ENCODE peak calls at places on chromosomes 3 and 15, in eight cellular contexts. N is sigmoid colon, J is body of pancreas, G is breast epithelium, B is thyroid gland, X is right lobe of liver, K is heart left ventricle, W is HCT116. Q is an unnamed sample.

GRCh38 chr3:73144276-73144675 is 82.8 kb downstream of the EBLN2 start:
- DNase-seq in N (no peak), K (no peak), G (no peak), J (no peak), B (no peak), X (no peak), W (no peak), Q (peak; percentile 62)

GRCh38 chr15:61155741-61156700 is 73.1 kb downstream of the RORA start:
- DNase-seq in N (peak; percentile 86), K (no peak), B (peak; percentile 6), W (no peak), X (no peak), J (peak; percentile 15), G (no peak), Q (peak; percentile 63)

GRCh38 chr3:72591522-72592421 is 256.5 kb downstream of the SHQ1 start:
- DNase-seq in W (no peak), K (no peak), G (peak; percentile 81), X (no peak), N (peak; percentile 73), J (no peak), B (peak; percentile 14), Q (no peak)

GRCh38 chr3:79618883-79619282 is 148.9 kb downstream of the ROBO1 start:
- DNase-seq in G (no peak), N (no peak), B (no peak), W (no peak), K (no peak), X (no peak), J (no peak), Q (no peak)

GRCh38 chr3:136955813-136956212 is 2.0 kb upstream of the IL20RB start:
- DNase-seq in J (peak; percentile 21), W (peak; percentile 77), G (no peak), K (no peak), B (no peak), X (no peak), N (no peak), Q (no peak)

GRCh38 chr15:69479971-69480370 is 27.4 kb downstream of the RPLP1 start:
- DNase-seq in B (no peak), X (peak; percentile 3), N (no peak), W (no peak), J (no peak), G (no peak), K (no peak), Q (no peak)

GRCh38 chr3:191972714-191973398 is 511.9 kb downstream of the PYDC2 start:
- DNase-seq in K (no peak), J (no peak), N (no peak), B (no peak), G (no peak), W (no peak), X (no peak), Q (no peak)

GRCh38 chr3:78659386-78659987 is 1108.3 kb downstream of the ROBO1 start:
- DNase-seq in X (no peak), K (no peak), G (no peak), J (peak; percentile 48), W (peak; percentile 2), N (no peak), B (peak; percentile 12), Q (no peak)

GRCh38 chr3:14322667-14323295 is 79.6 kb upstream of the SLC6A6 start:
- DNase-seq in W (no peak), N (no peak), B (no peak), J (no peak), G (no peak), K (no peak), X (no peak), Q (peak; percentile 54)

GRCh38 chr15:63463793-63464192 is 40.6 kb upstream of the USP3 start:
- DNase-seq in W (no peak), G (no peak), J (peak; percentile 48), B (no peak), N (no peak), K (no peak), X (no peak), Q (no peak)

GRCh38 chr3:50876947-50877346 is 202.2 kb downstream of the DOCK3 start:
- DNase-seq in N (no peak), W (no peak), J (no peak), B (no peak), K (no peak), G (no peak), X (no peak), Q (no peak)

GRCh38 chr15:78264304-78265136 is at the start of gene DNAJA4:
- DNase-seq in W (no peak), B (peak; percentile 71), N (peak; percentile 83), X (peak; percentile 55), J (peak; percentile 67), K (peak; percentile 82), G (peak; percentile 64), Q (peak; percentile 72)

GRCh38 chr3:117706037-117706436 is 996.5 kb downstream of the TUSC7 start:
- DNase-seq in N (no peak), X (no peak), W (no peak), K (no peak), B (no peak), J (no peak), G (no peak), Q (no peak)

GRCh38 chr3:111763101-111763500 is 96.0 kb upstream of the PHLDB2 start:
- DNase-seq in X (no peak), B (no peak), J (no peak), K (no peak), G (no peak), N (no peak), W (no peak), Q (no peak)

GRCh38 chr3:197256836-197257444 is 41.5 kb downstream of the DLG1 start:
- DNase-seq in W (peak; percentile 39), B (peak; percentile 31), K (no peak), N (no peak), G (no peak), J (peak; percentile 52), X (no peak), Q (no peak)

GRCh38 chr3:167863811-167864558 is 128.5 kb downstream of the SERPINI1 start:
- DNase-seq in G (no peak), B (no peak), W (no peak), N (no peak), J (no peak), K (peak; percentile 53), X (no peak), Q (no peak)
- H3K4me1 ChIP-seq in G (no peaks in the 10 kb centered on the region), B (no peaks in the 10 kb centered on the region), W (no peaks in the 10 kb centered on the region), N (no peaks in the 10 kb centered on the region), J (no peaks in the 10 kb centered on the region), K (peaks cover 30% of the 10 kb centered on the region), X (no peaks in the 10 kb centered on the region), Q (peaks cover 11% of the 10 kb centered on the region)

DNA sequence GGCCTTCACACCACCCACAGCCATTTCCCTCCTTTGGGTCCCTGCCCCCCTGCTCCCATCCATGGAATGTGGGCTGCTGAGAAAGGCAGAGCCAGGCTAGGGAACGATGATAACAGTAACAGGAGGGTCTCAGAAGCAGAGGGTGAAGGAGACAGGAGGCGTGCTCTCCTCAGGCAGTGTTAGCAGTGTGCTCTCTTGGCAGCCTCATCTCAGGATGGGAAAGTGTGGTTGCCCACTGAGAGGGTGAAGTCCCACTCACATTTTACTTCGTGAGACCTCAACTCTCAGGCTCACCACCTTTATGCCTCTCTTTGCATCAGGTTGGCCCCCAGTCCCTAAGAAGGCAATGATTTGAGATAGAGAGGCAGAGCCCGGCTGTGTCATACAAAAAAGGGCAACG is 24.5 kb downstream of the TIGIT start:
- DNase-seq in B (no peak), N (no peak), X (no peak), W (no peak), G (no peak), K (no peak), J (no peak), Q (no peak)
- TF ChIP-seq POLR2A in B (no peak), N (no peak), X (no peak), W (no peak), G (no peak), K (no peak), J (no peak), Q (no peak)

DNA sequence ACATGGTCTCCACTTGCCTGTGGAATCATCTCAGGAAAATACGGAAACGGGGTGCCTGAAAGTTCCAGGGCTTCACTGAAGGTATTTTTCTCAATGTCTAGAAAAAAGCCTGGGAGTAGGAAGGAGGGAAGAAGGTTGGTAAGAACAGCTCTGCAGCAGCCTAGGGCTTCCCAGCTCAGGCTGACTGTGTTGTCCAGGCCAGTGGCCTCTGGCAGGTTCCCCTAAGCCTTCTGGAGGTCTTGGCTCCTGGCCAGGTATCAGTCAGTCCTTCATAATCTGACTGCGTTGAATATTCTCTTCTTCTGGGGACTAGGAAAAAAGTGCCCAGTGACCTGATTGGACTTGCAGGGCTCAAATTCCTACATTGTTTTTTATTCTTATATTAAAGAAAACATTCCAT is 38.6 kb downstream of the SSR3 start:
- DNase-seq in B (no peak), G (no peak), N (no peak), X (no peak), J (peak; percentile 22), K (no peak), W (no peak), Q (peak; percentile 4)
- H3K4me1 ChIP-seq in B (peaks cover 5% of the 10 kb centered on the region), G (no peaks in the 10 kb centered on the region), N (no peaks in the 10 kb centered on the region), X (no peaks in the 10 kb centered on the region), J (no peaks in the 10 kb centered on the region), K (peaks cover 9% of the 10 kb centered on the region), W (peaks cover 4% of the 10 kb centered on the region), Q (no peaks in the 10 kb centered on the region)

GRCh38 chr3:101722394-101723173 is 1.8 kb upstream of the CEP97 start:
- DNase-seq in K (no peak), N (no peak), W (no peak), G (no peak), J (no peak), X (no peak), B (no peak), Q (no peak)

GRCh38 chr3:101725890-101726275 is 1.5 kb downstream of the CEP97 start:
- DNase-seq in J (no peak), X (no peak), N (no peak), G (no peak), W (no peak), K (no peak), B (no peak), Q (no peak)

GRCh38 chr3:101725192-101725889 is 927 bp downstream of the CEP97 start:
- DNase-seq in N (peak; percentile 67), J (peak; percentile 22), B (peak; percentile 38), K (peak; percentile 70), G (no peak), W (no peak), X (peak; percentile 53), Q (peak; percentile 29)

GRCh38 chr3:101721650-101721917 is 2.8 kb upstream of the CEP97 start:
- DNase-seq in K (no peak), W (no peak), N (no peak), X (no peak), B (no peak), G (no peak), J (no peak), Q (no peak)

DNA sequence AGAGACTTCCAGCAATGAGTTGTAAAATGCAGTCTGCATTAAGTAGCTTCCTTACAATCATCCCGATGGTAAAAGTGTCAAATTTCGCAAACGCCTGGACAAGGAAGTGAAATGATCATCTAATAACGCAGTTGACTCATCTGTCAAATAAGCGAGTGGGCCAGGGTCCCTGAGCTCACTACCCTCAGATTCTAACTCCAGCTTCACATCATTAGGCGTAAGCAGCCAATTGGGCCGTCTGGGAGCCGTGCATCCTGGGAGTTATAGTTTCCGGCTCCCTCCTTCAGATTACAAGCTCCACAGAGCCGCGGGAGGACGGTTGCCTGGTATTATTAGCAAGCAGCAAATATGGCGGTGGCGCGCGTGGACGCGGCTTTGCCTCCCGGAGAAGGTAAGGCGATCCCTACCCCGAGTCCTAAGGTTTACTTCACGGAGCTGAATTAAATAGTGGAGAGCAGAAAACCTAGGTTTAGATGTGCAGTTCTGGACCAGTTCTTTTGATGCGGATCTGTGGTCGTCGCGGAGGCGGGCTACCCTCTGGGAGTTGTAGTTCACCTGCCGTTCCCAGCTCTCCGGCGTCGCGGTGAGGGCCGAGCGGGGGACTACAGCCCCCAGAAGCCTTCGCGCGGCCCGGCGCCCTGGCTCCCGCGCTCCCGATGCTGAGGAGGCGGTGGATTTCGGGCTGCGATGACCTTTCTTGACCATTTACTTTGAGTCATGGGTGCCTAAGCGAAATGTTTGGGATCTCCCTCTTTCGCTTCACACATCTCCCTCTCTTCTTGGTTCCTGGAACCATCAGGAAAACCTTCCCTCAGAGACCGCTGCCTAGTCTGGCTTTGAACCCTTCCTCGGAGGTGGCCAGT is at the start of gene CEP97:
- DNase-seq in X (peak; percentile 92), K (peak; percentile 94), J (peak; percentile 92), W (peak; percentile 87), G (peak; percentile 81), B (peak; percentile 85), N (peak; percentile 94), Q (peak; percentile 90)
- TF ChIP-seq POLR2A in X (no peak), K (no peak), J (no peak), W (peak; percentile 54), G (no peak), B (no peak), N (no peak), Q (peak; percentile 33)

Q was measured in gastrocnemius medialis.